ENCODE peak calls at places on chromosomes 1 and 21, in five cellular contexts. N is putamen, H is globus pallidus, A is RPMI7951, T is osteocyte. F is an unnamed sample.

GRCh38 chr1:211634461-211634860 is 41.0 kb downstream of the NEK2 start:
- DNase-seq in N (no peak), H (no peak), A (no peak), T (no peak), F (no peak)

GRCh38 chr1:97457446-97458089 is 463.3 kb downstream of the DPYD start:
- DNase-seq in N (no peak), H (no peak), A (no peak), T (no peak), F (no peak)

GRCh38 chr1:183622884-183623785 is 12.4 kb downstream of the ARPC5 start:
- DNase-seq in N (peak; percentile 66), H (peak; percentile 74), A (peak; percentile 60), T (no peak), F (peak; percentile 89)

GRCh38 chr1:43466403-43466802 is 12.7 kb upstream of the HYI start:
- DNase-seq in N (no peak), H (no peak), A (peak; percentile 59), T (no peak), F (no peak)

GRCh38 chr1:182087304-182087703 is 25.8 kb upstream of the ZNF648 start:
- DNase-seq in N (no peak), H (no peak), A (peak; percentile 6), T (peak; percentile 59), F (no peak)

GRCh38 chr1:161081519-161081918 is 7.8 kb downstream of the NECTIN4 start:
- DNase-seq in N (no peak), H (no peak), A (no peak), T (no peak), F (no peak)

GRCh38 chr1:10762153-10762523 is 34.3 kb downstream of the CASZ1 start:
- DNase-seq in N (no peak), H (no peak), A (no peak), T (no peak), F (no peak)

GRCh38 chr1:2906105-2906504 is 104.6 kb upstream of the TTC34 start:
- DNase-seq in N (peak; percentile 18), H (peak; percentile 37), A (no peak), T (no peak), F (peak; percentile 69)

GRCh38 chr21:42411197-42411869 is 7.6 kb downstream of the UBASH3A start:
- DNase-seq in N (no peak), H (no peak), A (no peak), T (no peak), F (no peak)

GRCh38 chr1:41366428-41367101 is 5.3 kb downstream of the FOXO6 start:
- DNase-seq in N (no peak), H (no peak), A (no peak), T (no peak), F (no peak)

GRCh38 chr1:155080250-155081228 is 1.9 kb downstream of the EFNA3 start:
- DNase-seq in N (no peak), H (no peak), A (no peak), T (no peak), F (no peak)

GRCh38 chr1:160704250-160704649 is 7.4 kb downstream of the CD48 start:
- DNase-seq in N (no peak), H (peak; percentile 21), A (no peak), T (no peak), F (peak; percentile 31)

GRCh38 chr1:218485241-218485928 is 140.2 kb downstream of the TGFB2 start:
- DNase-seq in N (no peak), H (no peak), A (no peak), T (no peak), F (no peak)

GRCh38 chr1:114118351-114118990 is 35.2 kb downstream of the SYT6 start:
- DNase-seq in N (no peak), H (no peak), A (no peak), T (no peak), F (no peak)

GRCh38 chr1:155884028-155884950 is 24.9 kb downstream of the SYT11 start:
- DNase-seq in N (no peak), H (no peak), A (peak; percentile 33), T (no peak), F (no peak)

GRCh38 chr1:60573726-60574409 is 500.3 kb upstream of the C1orf87 start:
- DNase-seq in N (no peak), H (no peak), A (peak; percentile 4), T (no peak), F (no peak)

GRCh38 chr1:212860713-212861581 is 2.9 kb downstream of the FLVCR1 start:
- DNase-seq in N (no peak), H (no peak), A (peak; percentile 4), T (no peak), F (no peak)

GRCh38 chr1:212814989-212815388 is 23.3 kb downstream of the TATDN3 start:
- DNase-seq in N (peak; percentile 35), H (peak; percentile 31), A (no peak), T (no peak), F (peak; percentile 29)

GRCh38 chr1:107682467-107682866 is 282.5 kb downstream of the VAV3 start:
- DNase-seq in N (no peak), H (no peak), A (no peak), T (no peak), F (no peak)

GRCh38 chr1:24742090-24742938 is 2.9 kb upstream of the CLIC4 start:
- DNase-seq in N (no peak), H (no peak), A (peak; percentile 55), T (no peak), F (no peak)

GRCh38 chr1:54794401-54795099 is 6.6 kb downstream of the TTC22 start:
- DNase-seq in N (no peak), H (no peak), A (no peak), T (no peak), F (no peak)

GRCh38 chr1:177809844-177810243 is 160.0 kb downstream of the SEC16B start:
- DNase-seq in N (no peak), H (no peak), A (no peak), T (no peak), F (no peak)

GRCh38 chr1:54170961-54171460 is 18.2 kb upstream of the CDCP2 start:
- DNase-seq in N (peak; percentile 24), H (no peak), A (no peak), T (no peak), F (no peak)

GRCh38 chr1:192522673-192523072 is 52.9 kb upstream of the RGS1 start:
- DNase-seq in N (no peak), H (no peak), A (no peak), T (no peak), F (no peak)

GRCh38 chr1:18640228-18641004 is 9.8 kb downstream of the PAX7 start:
- DNase-seq in N (no peak), H (no peak), A (no peak), T (no peak), F (no peak)

GRCh38 chr21:43613755-43614638 is 45.3 kb downstream of the HSF2BP start:
- DNase-seq in N (no peak), H (no peak), A (peak; percentile 86), T (no peak), F (no peak)

GRCh38 chr21:29175408-29176147 is 45.1 kb downstream of the MAP3K7CL start:
- DNase-seq in N (no peak), H (no peak), A (no peak), T (no peak), F (no peak)

GRCh38 chr1:155961937-155962336 is 16.4 kb downstream of the ARHGEF2 start:
- DNase-seq in N (no peak), H (no peak), A (peak; percentile 94), T (no peak), F (peak; percentile 65)

GRCh38 chr1:61202854-61203603 is 120.7 kb downstream of the NFIA start:
- DNase-seq in N (no peak), H (no peak), A (no peak), T (no peak), F (no peak)

GRCh38 chr1:220380885-220381284 is 108.6 kb upstream of the RAB3GAP2 start:
- DNase-seq in N (no peak), H (no peak), A (no peak), T (no peak), F (no peak)

GRCh38 chr1:47732489-47732888 is 264.7 kb downstream of the TRABD2B start:
- DNase-seq in N (no peak), H (no peak), A (no peak), T (no peak), F (no peak)

GRCh38 chr1:198019126-198019525 is 102.0 kb downstream of the LHX9 start:
- DNase-seq in N (no peak), H (no peak), A (peak; percentile 28), T (no peak), F (no peak)

GRCh38 chr1:110003747-110004428 is 19.3 kb downstream of the AHCYL1 start:
- DNase-seq in N (no peak), H (no peak), A (peak; percentile 95), T (peak; percentile 86), F (peak; percentile 47)

GRCh38 chr1:198328458-198329032 is 171.7 kb downstream of the NEK7 start:
- DNase-seq in N (no peak), H (no peak), A (no peak), T (no peak), F (no peak)

F was measured in Ammon's horn.